ENCODE peak calls at places on chromosome 17, in ten cellular contexts. P is endothelial cell of umbilical vein, F is tibial nerve, O is Peyer's patch, T is activated B cell treated with CpG ODN at 0.5 μM for 24 hours, B is GM13977, K is cardiac muscle cell, Y is AG04450, N is nephron progenitor cell, Q is type B pancreatic cell. M is an unnamed sample.
A peak's percentile ranks its signal among the peaks of the same experiment; 100 is the strongest.

GRCh38 chr17:62804822-62805221 is 3.3 kb downstream of the MARCHF10 start:
- DNase-seq in P (peak; percentile 81), Y (no peak), F (no peak), N (no peak), Q (no peak), O (no peak), B (no peak), K (no peak), T (no peak), M (no peak)

GRCh38 chr17:2758870-2759269 is 9.4 kb upstream of the CCDC92B start:
- DNase-seq in O (no peak), T (no peak), Y (no peak), P (no peak), K (no peak), N (no peak), Q (no peak), F (no peak), B (no peak), M (no peak)

GRCh38 chr17:3529817-3530741 is 27.5 kb downstream of the TRPV3 start:
- DNase-seq in T (no peak), N (no peak), F (peak; percentile 30), Y (no peak), Q (no peak), B (no peak), P (no peak), O (no peak), K (peak; percentile 85), M (no peak)

GRCh38 chr17:50272246-50272645 is 2.0 kb upstream of the TMEM92 start:
- DNase-seq in O (peak; percentile 42), Y (no peak), N (no peak), P (no peak), Q (no peak), K (no peak), F (no peak), T (peak; percentile 10), B (no peak), M (no peak)

GRCh38 chr17:72407336-72408121 is 286.7 kb downstream of the SOX9 start:
- DNase-seq in T (no peak), F (no peak), N (peak; percentile 17), Q (no peak), O (peak; percentile 71), B (peak; percentile 58), P (peak; percentile 50), Y (peak; percentile 94), K (no peak), M (no peak)

GRCh38 chr17:35051579-35052239 is 11.8 kb downstream of the RFFL start:
- DNase-seq in Y (no peak), Q (no peak), P (peak; percentile 65), F (no peak), T (no peak), K (no peak), O (no peak), B (no peak), N (no peak), M (no peak)

GRCh38 chr17:61393550-61393903 is 6.1 kb upstream of the TBX2 start:
- DNase-seq in Y (no peak), N (no peak), Q (no peak), O (no peak), F (no peak), B (no peak), P (no peak), K (no peak), T (no peak), M (no peak)

GRCh38 chr17:57211543-57211942 is 44.8 kb upstream of the MSI2 start:
- DNase-seq in T (no peak), P (peak; percentile 16), K (no peak), Y (no peak), N (no peak), Q (no peak), F (no peak), B (no peak), O (no peak), M (no peak)

GRCh38 chr17:61144876-61145564 is 254.6 kb upstream of the TBX2 start:
- DNase-seq in P (peak; percentile 15), O (no peak), B (no peak), F (no peak), Q (peak; percentile 72), Y (no peak), T (no peak), N (peak; percentile 32), K (peak; percentile 52), M (no peak)

GRCh38 chr17:35313875-35314409 is 59.5 kb downstream of the SLFN11 start:
- DNase-seq in F (no peak), Q (no peak), N (no peak), B (peak; percentile 6), O (peak; percentile 53), Y (no peak), P (no peak), K (no peak), T (peak; percentile 20), M (no peak)

DNA sequence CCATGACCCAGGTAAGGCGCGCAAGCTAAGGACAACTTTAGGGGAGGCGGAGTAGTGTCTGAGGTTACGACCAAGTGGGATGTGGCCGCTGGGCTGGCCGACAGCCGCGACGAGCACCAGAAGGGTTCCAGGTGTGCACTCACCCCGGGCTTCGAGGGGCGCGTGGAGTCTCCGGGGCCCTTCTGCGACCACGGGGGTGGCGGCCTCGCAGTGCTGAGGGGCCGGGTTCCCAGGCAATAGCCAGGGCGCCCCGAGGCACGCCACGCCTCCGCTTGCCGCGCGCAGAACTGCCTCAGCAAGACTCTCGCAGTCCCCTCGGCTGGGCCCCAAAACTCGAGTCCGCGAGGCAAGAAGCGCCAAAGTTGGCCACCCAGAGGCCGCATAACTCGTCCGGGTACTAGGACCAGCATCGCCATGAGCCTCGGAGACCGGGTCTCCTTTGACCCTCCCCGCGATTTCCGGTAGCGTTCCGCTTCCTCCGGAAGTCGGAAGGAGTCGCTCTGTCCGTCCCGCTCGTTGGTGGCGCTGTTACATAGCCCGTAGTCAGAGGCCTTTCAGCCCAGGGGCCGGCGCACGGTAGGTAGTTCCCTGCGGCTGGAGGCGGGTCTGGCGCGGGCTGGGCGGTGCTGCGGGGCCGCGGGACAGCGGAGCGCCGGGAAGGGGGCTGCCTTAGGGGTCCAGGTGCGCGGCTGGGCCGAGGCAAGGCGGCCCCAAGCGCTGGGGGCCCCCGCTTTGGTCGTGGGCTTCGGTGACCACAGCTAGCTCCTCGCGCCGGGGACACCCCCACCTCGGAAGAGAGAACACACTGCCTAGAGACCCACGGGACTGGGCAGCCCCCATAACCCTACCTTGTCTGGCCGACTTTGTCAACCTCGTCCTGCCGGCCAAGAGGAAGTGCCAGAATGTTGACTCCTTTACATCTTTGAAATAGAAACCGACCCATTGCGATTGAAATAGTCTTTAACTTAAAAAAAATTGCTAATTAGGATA is at the start of the genes ADPRM and SCO1:
- DNase-seq in F (peak; percentile 83), Q (peak; percentile 92), T (peak; percentile 85), P (peak; percentile 93), N (peak; percentile 91), K (peak; percentile 97), O (peak; percentile 94), B (peak; percentile 95), Y (peak; percentile 80), M (peak; percentile 65)
- TF ChIP-seq CTCF in F (peak; percentile 64), Q (peak; percentile 64), T (no peak), P (peak; percentile 20), N (no peak), K (peak; percentile 56), O (no peak), B (peak; percentile 43), Y (peak; percentile 56), M (no peak)

DNA sequence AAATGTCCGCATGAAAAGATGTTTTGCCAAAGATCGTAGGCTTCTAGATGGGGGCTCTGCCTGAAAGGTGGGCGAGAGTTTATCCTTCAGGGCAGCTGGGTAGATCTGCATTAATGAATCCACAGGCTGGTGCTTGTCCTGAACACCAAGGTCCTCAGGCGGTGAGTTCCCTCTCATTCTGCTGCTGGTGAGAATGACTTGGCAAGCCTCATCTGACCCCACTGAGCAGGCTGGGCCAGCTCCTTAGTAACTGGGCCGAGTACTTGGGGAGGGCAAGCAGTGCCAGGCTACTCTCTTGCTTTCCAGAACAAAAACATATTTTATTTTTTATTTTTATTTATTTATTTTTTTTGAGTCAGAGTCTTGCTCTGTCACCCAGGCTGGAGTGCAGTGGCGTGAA is 36.9 kb upstream of the MGAT5B start:
- DNase-seq in O (no peak), Q (no peak), Y (no peak), P (no peak), K (no peak), F (no peak), N (no peak), B (no peak), T (no peak), M (no peak)
- TF ChIP-seq CTCF in O (no peak), Q (no peak), Y (no peak), P (no peak), K (no peak), F (no peak), N (no peak), B (no peak), T (no peak), M (no peak)

DNA sequence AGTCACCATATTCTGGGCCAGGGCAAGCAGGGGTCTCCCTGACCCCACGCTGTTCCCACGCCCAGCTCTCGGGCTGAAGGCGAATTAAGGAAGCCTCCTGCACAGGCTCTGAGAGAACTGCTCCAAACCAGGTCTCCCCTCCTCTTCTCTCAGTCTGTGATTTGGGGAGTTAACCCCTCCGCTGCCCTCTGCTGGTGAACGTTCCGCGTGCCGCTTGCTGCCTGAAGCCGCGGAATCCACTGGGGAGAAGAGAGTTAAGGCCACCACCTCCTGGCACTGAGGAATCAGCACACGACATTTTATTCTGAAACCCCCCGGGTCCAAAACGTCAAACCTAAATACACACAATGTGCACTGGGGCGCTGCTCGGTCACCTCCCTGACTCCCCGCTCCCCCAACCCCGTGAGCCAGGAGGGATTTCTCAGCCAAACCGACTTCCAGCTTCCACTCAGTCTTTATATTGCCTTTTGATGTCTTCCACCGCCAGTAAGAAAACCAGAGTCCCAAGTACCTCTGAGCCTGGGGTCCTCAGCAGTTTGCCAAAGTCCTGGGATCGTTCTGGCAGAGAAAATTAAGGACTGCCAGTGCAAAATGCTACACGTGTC is 54.4 kb upstream of the RCVRN start:
- DNase-seq in Y (no peak), K (peak; percentile 69), B (peak; percentile 83), P (no peak), Q (peak; percentile 77), F (no peak), O (no peak), T (no peak), N (peak; percentile 79), M (peak; percentile 71)
- TF ChIP-seq CTCF in Y (peak; percentile 65), K (peak; percentile 83), B (peak; percentile 76), P (no peak), Q (peak; percentile 79), F (peak; percentile 24), O (no peak), T (no peak), N (peak; percentile 62), M (peak; percentile 48)

GRCh38 chr17:30970757-30971567 is at the start of gene RNF135:
- DNase-seq in O (peak; percentile 89), Q (peak; percentile 83), K (peak; percentile 40), N (peak; percentile 68), Y (peak; percentile 59), P (peak; percentile 84), T (peak; percentile 74), F (peak; percentile 72), B (peak; percentile 87), M (peak; percentile 77)
- TF ChIP-seq CTCF in O (peak; percentile 30), Q (peak; percentile 74), K (no peak), N (no peak), Y (peak; percentile 25), P (no peak), T (no peak), F (peak; percentile 20), B (peak; percentile 2), M (no peak)

M was measured in D721Med.